ENCODE peak calls at places on chromosomes 7 and 10, in five cellular contexts. E is MM.1S, C is tibial artery, N is heart left ventricle, R is PC-3. Q is an unnamed sample.

GRCh38 chr7:118184392-118184899 is 482 bp downstream of the LSM8 start:
- DNase-seq in N (no peak), R (no peak), E (peak; percentile 29), C (no peak), Q (no peak)

GRCh38 chr10:132651511-132652029 is 114.0 kb downstream of the INPP5A start:
- DNase-seq in C (peak; percentile 64), R (no peak), N (no peak), E (no peak), Q (no peak)

GRCh38 chr7:106057962-106058901 is 53.9 kb downstream of the SYPL1 start:
- DNase-seq in N (no peak), R (peak; percentile 93), C (no peak), E (no peak), Q (peak; percentile 63)

GRCh38 chr7:127337581-127337980 is 54.9 kb downstream of the ZNF800 start:
- DNase-seq in C (no peak), N (peak; percentile 26), R (no peak), E (no peak), Q (no peak)

GRCh38 chr7:139697031-139697430 is 80.8 kb downstream of the HIPK2 start:
- DNase-seq in N (no peak), C (no peak), E (no peak), R (no peak), Q (no peak)

GRCh38 chr7:11540271-11540761 is 291.7 kb downstream of the THSD7A start:
- DNase-seq in C (no peak), R (peak; percentile 52), E (no peak), N (no peak), Q (no peak)

GRCh38 chr10:7703140-7703539 is at the start of gene ITIH2:
- DNase-seq in C (no peak), R (no peak), N (no peak), E (no peak), Q (no peak)

GRCh38 chr7:427506-428103 is 92.0 kb downstream of the PDGFA start:
- DNase-seq in R (no peak), C (no peak), E (no peak), N (no peak), Q (no peak)

GRCh38 chr10:69652111-69652856 is 22.2 kb downstream of the FAM241B start:
- DNase-seq in N (no peak), C (no peak), E (no peak), R (no peak), Q (no peak)

GRCh38 chr10:91493313-91493712 is 83.2 kb downstream of the HECTD2 start:
- DNase-seq in C (no peak), E (peak; percentile 20), N (no peak), R (peak; percentile 65), Q (peak; percentile 65)

GRCh38 chr10:7523656-7524055 is 112.8 kb upstream of the SFMBT2 start:
- DNase-seq in C (no peak), R (peak; percentile 5), E (no peak), N (no peak), Q (no peak)

GRCh38 chr7:114264029-114264428 is 150.6 kb upstream of the FOXP2 start:
- DNase-seq in C (no peak), R (no peak), E (no peak), N (no peak), Q (peak; percentile 3)

GRCh38 chr7:131555565-131556054 is 818 bp downstream of the PODXL start:
- DNase-seq in R (no peak), E (peak; percentile 21), N (no peak), C (no peak), Q (no peak)

GRCh38 chr10:131726460-131726861 is 174.3 kb upstream of the PPP2R2D start:
- DNase-seq in N (peak; percentile 39), E (no peak), C (no peak), R (no peak), Q (peak; percentile 25)

GRCh38 chr7:29239638-29240037 is 45.1 kb downstream of the CHN2 start:
- DNase-seq in R (peak; percentile 53), N (no peak), C (no peak), E (no peak), Q (no peak)

GRCh38 chr7:127786184-127786583 is 134.2 kb downstream of the SND1 start:
- DNase-seq in N (no peak), C (no peak), R (no peak), E (no peak), Q (no peak)

GRCh38 chr7:84729284-84729683 is 457.6 kb downstream of the SEMA3D start:
- DNase-seq in E (no peak), R (no peak), C (no peak), N (no peak), Q (no peak)

GRCh38 chr10:12902135-12902572 is 99.4 kb downstream of the CCDC3 start:
- DNase-seq in R (peak; percentile 53), C (no peak), E (peak; percentile 41), N (peak; percentile 30), Q (peak; percentile 75)

GRCh38 chr7:12244129-12244528 is 33.0 kb downstream of the TMEM106B start:
- DNase-seq in C (no peak), N (no peak), E (no peak), R (peak; percentile 59), Q (peak; percentile 2)

GRCh38 chr7:129091484-129092002 is 36.6 kb upstream of the TNPO3 start:
- DNase-seq in C (peak; percentile 78), E (peak; percentile 91), R (peak; percentile 87), N (peak; percentile 78), Q (peak; percentile 76)
- TF ChIP-seq CTCF in C (peak; percentile 91), E (peak; percentile 100), R (peak; percentile 97), N (peak; percentile 97), Q (peak; percentile 100)

GRCh38 chr7:50644114-50644513 is 78.9 kb upstream of the DDC start:
- DNase-seq in N (no peak), C (peak; percentile 12), R (no peak), E (no peak), Q (no peak)

GRCh38 chr7:50637725-50638643 is 72.8 kb upstream of the DDC start:
- DNase-seq in R (no peak), E (no peak), N (no peak), C (no peak), Q (no peak)

GRCh38 chr7:50640779-50641178 is 75.6 kb upstream of the DDC start:
- DNase-seq in E (no peak), R (no peak), N (no peak), C (peak; percentile 52), Q (no peak)

GRCh38 chr7:50641442-50642405 is 76.5 kb upstream of the DDC start:
- DNase-seq in N (peak; percentile 47), C (peak; percentile 58), R (no peak), E (peak; percentile 17), Q (no peak)

GRCh38 chr7:50640256-50640655 is 75.1 kb upstream of the DDC start:
- DNase-seq in E (no peak), N (no peak), C (no peak), R (no peak), Q (no peak)
- H3K27ac ChIP-seq in E (no peak overlapping the region), N (peak overlapping the region; percentile 62), C (no peak overlapping the region), R (no peak overlapping the region), Q (no peak overlapping the region)

GRCh38 chr10:93745411-93746065 is 12.2 kb upstream of the LGI1 start:
- DNase-seq in R (peak; percentile 37), E (no peak), C (no peak), N (no peak), Q (no peak)
- TF ChIP-seq CTCF in R (peak; percentile 53), E (peak; percentile 12), C (no peak), N (peak; percentile 47), Q (no peak)

GRCh38 chr10:35268791-35269257 is 67.5 kb upstream of the CCNY start:
- DNase-seq in C (no peak), E (no peak), N (no peak), R (no peak), Q (no peak)
- H3K27ac ChIP-seq in C (no peak overlapping the region), E (no peak overlapping the region), N (no peak overlapping the region), R (no peak overlapping the region), Q (no peak overlapping the region)

GRCh38 chr7:157651366-157652160 is 314.8 kb downstream of the DNAJB6 start:
- DNase-seq in R (no peak), E (no peak), C (peak; percentile 33), N (no peak), Q (no peak)
- TF ChIP-seq CTCF in R (no peak), E (no peak), C (no peak), N (no peak), Q (no peak)